ENCODE peak calls at places on chromosomes 13 and 19, in five cellular contexts. S is OCI-LY7, F is dorsolateral prefrontal cortex, I is heart left ventricle, O is endothelial cell. W is an unnamed sample.

GRCh38 chr13:36385471-36385870 is 39.3 kb upstream of the SPART start:
- DNase-seq in S (no peak), F (no peak), I (no peak), O (no peak), W (no peak)

GRCh38 chr19:18932216-18932841 is 8.7 kb downstream of the HOMER3 start:
- DNase-seq in S (peak), F (peak), I (peak), O (peak), W (no peak)

GRCh38 chr19:33388817-33389573 is 15.5 kb downstream of the CEBPG start:
- DNase-seq in S (no peak), F (no peak), I (no peak), O (no peak), W (no peak)

GRCh38 chr13:73880365-73880764 is 253.8 kb downstream of the KLF12 start:
- DNase-seq in S (no peak), F (no peak), I (no peak), O (no peak), W (no peak)

GRCh38 chr19:44626067-44626624 is 12.8 kb downstream of the IGSF23 start:
- DNase-seq in S (no peak), F (no peak), I (no peak), O (no peak), W (peak)

GRCh38 chr13:22040810-22041364 is 370.0 kb downstream of the FGF9 start:
- DNase-seq in S (no peak), F (no peak), I (no peak), O (peak), W (no peak)

GRCh38 chr19:17045907-17046502 is 19.4 kb upstream of the CPAMD8 start:
- DNase-seq in S (no peak), F (no peak), I (no peak), O (no peak), W (no peak)

GRCh38 chr13:76943646-76944045 is 4.7 kb upstream of the ACOD1 start:
- DNase-seq in S (no peak), F (no peak), I (no peak), O (no peak), W (no peak)

GRCh38 chr13:85675508-85675907 is 123.7 kb downstream of the SLITRK6 start:
- DNase-seq in S (no peak), F (no peak), I (no peak), O (no peak), W (no peak)

GRCh38 chr19:4183967-4184717 is 1.7 kb downstream of the ANKRD24 start:
- DNase-seq in S (no peak), F (peak), I (no peak), O (no peak), W (no peak)

GRCh38 chr13:40130871-40131636 is 475.6 kb downstream of the COG6 start:
- DNase-seq in S (no peak), F (no peak), I (no peak), O (no peak), W (no peak)

GRCh38 chr19:15469513-15470297 is 5.4 kb upstream of the RASAL3 start:
- DNase-seq in S (no peak), F (no peak), I (no peak), O (no peak), W (no peak)

GRCh38 chr13:46296920-46297319 is 85.2 kb downstream of the LRRC63 start:
- DNase-seq in S (no peak), F (no peak), I (no peak), O (no peak), W (no peak)

GRCh38 chr13:108352599-108352998 is 83.1 kb downstream of the TNFSF13B start:
- DNase-seq in S (no peak), F (no peak), I (no peak), O (no peak), W (no peak)

GRCh38 chr13:40315416-40316064 is 350.9 kb downstream of the FOXO1 start:
- DNase-seq in S (peak), F (no peak), I (peak), O (no peak), W (no peak)

GRCh38 chr19:38759590-38760003 is 13.7 kb downstream of the LGALS7 start:
- DNase-seq in S (no peak), F (no peak), I (no peak), O (no peak), W (peak)

GRCh38 chr19:51000981-51001380 is 423 bp downstream of the KLK8 start:
- DNase-seq in S (no peak), F (no peak), I (no peak), O (no peak), W (no peak)

GRCh38 chr13:78875792-78876580 is 217.0 kb upstream of the OBI1 start:
- DNase-seq in S (peak), F (no peak), I (no peak), O (no peak), W (peak)

GRCh38 chr13:33380487-33381079 is 95.0 kb upstream of the STARD13 start:
- DNase-seq in S (no peak), F (no peak), I (no peak), O (no peak), W (no peak)

GRCh38 chr13:48939728-48940127 is 36.0 kb upstream of the FNDC3A start:
- DNase-seq in S (no peak), F (no peak), I (no peak), O (no peak), W (no peak)

GRCh38 chr19:42928896-42929295 is 8.1 kb downstream of the PSG7 start:
- DNase-seq in S (no peak), F (no peak), I (no peak), O (no peak), W (no peak)

GRCh38 chr13:114081761-114082681 is 50.4 kb downstream of the RASA3 start:
- DNase-seq in S (no peak), F (no peak), I (peak), O (no peak), W (no peak)

GRCh38 chr19:1840541-1841115 is 7.7 kb downstream of the REXO1 start:
- DNase-seq in S (no peak), F (no peak), I (peak), O (no peak), W (no peak)

GRCh38 chr13:43918636-43919035 is 38.9 kb downstream of the LACC1 start:
- DNase-seq in S (no peak), F (no peak), I (no peak), O (no peak), W (no peak)

GRCh38 chr19:31349160-31349881 is at the start of gene TSHZ3:
- DNase-seq in S (no peak), F (peak), I (peak), O (peak), W (no peak)

GRCh38 chr19:39557791-39558622 is 18.0 kb upstream of the EID2 start:
- DNase-seq in S (peak), F (no peak), I (no peak), O (no peak), W (peak)

GRCh38 chr13:40986328-40986856 is 32.7 kb downstream of the ELF1 start:
- DNase-seq in S (no peak), F (no peak), I (no peak), O (no peak), W (no peak)

GRCh38 chr13:106348032-106348431 is 187.4 kb downstream of the EFNB2 start:
- DNase-seq in S (no peak), F (no peak), I (no peak), O (no peak), W (no peak)

GRCh38 chr19:37986048-37986750 is 79.2 kb downstream of the SIPA1L3 start:
- DNase-seq in S (peak), F (no peak), I (no peak), O (no peak), W (no peak)

GRCh38 chr19:35006342-35006998 is 6.3 kb downstream of the GRAMD1A start:
- DNase-seq in S (no peak), F (no peak), I (no peak), O (no peak), W (peak)

GRCh38 chr13:94322925-94323324 is 156.6 kb downstream of the DCT start:
- DNase-seq in S (no peak), F (no peak), I (no peak), O (no peak), W (no peak)

GRCh38 chr13:40571338-40571737 is 95.1 kb downstream of the FOXO1 start:
- DNase-seq in S (peak), F (no peak), I (no peak), O (no peak), W (no peak)

GRCh38 chr13:80389073-80390038 is 48.4 kb upstream of the SPRY2 start:
- DNase-seq in S (no peak), F (no peak), I (no peak), O (no peak), W (no peak)

GRCh38 chr19:42152876-42153275 is 20.6 kb upstream of the POU2F2 start:
- DNase-seq in S (no peak), F (no peak), I (no peak), O (no peak), W (no peak)

GRCh38 chr19:48636859-48637448 is at the start of gene DBP:
- DNase-seq in S (no peak), F (no peak), I (no peak), O (no peak), W (peak)

GRCh38 chr13:102020611-102021216 is 381.1 kb downstream of the FGF14 start:
- DNase-seq in S (no peak), F (no peak), I (no peak), O (no peak), W (peak)

GRCh38 chr19:7748756-7749155 is 1.4 kb upstream of the CD209 start:
- DNase-seq in S (no peak), F (no peak), I (no peak), O (no peak), W (peak)

DNA sequence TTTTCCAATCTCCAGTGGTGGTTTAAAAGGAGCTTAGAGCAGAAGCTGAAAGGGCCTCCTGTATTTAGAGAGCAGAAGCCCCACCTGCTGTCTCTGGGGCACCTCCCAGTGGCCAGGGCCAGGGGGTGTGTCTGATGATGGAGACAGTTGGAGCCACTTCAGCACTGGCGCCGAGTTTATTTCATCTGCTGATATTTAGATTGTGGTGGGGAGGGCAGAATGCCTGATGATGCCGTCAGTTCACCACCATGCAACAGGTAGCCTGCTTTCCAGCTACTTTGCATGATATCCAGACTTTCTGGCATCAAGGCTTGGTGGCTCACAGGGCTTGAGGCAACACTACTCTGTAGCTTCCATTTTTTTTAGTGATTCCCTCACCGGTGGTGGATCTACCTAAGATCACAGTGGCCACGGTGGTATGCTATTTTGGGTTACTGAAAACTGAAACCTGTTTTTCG is 371.9 kb downstream of the KCNRG start:
- DNase-seq in S (peak), F (no peak), I (peak), O (no peak), W (peak)
- TF ChIP-seq CTCF in S (peak), F (peak), I (peak), O (no peak), W (no peak)

DNA sequence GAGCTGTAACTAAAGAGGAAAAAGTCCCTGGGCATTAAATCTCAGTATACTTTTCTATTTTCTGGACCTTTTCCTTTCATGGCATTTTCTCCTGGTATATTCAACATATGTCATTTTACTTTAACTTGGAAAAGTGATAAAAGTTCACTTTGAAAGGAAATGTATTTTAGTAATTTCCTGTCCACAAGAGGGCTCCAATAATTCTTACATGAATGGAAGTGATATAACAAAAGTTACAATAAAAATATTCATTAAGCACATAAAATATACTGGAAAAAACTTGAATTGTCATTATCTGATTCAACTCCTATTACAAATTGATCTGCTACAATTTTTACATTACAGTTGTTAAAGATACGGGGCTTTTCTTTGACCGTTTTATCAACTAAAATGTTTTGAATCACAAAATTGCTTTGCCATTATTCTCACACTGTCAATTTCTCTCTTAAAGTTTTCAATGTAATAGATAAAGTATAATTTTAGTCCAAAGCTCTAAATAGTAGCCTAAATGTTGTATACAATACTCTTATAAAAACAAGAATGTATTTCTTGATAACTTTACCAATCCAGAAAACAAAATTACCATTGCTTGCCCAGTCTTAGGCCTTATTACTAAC is 4.9 kb downstream of the UBL3 start:
- DNase-seq in S (peak), F (no peak), I (no peak), O (no peak), W (no peak)
- TF ChIP-seq CTCF in S (peak), F (peak), I (peak), O (no peak), W (no peak)

GRCh38 chr19:11457115-11457514 is 21.7 kb downstream of the PRKCSH start:
- DNase-seq in S (no peak), F (no peak), I (no peak), O (no peak), W (peak)

GRCh38 chr19:11457831-11458230 is 22.4 kb downstream of the PRKCSH start:
- DNase-seq in S (no peak), F (no peak), I (no peak), O (no peak), W (no peak)

GRCh38 chr19:11461453-11461852 is 19.4 kb downstream of the ELAVL3 start:
- DNase-seq in S (no peak), F (no peak), I (no peak), O (no peak), W (no peak)

GRCh38 chr19:11458236-11458900 is 22.5 kb downstream of the ELAVL3 start:
- DNase-seq in S (no peak), F (no peak), I (no peak), O (no peak), W (no peak)

DNA sequence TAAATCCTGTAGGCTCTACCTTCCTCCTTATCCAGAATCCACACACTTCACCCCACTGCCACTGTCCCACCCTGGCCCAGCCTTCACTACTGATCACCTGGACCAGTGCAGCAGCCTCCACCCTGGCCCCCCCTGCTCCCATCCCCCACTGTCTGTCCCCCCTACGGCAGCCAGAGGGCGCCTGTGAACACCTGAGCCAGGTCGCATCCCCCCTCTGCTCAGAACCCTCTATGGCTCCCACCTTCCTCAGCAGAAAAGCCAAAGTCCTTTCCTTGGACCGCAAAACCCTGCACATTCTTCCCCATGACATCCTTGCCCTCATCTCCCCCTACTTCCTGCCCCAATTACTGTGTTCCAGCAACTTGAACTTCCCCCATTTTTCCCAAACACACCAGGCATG is 20.6 kb downstream of the ELAVL3 start:
- DNase-seq in S (no peak), F (no peak), I (no peak), O (no peak), W (no peak)
- TF ChIP-seq CTCF in S (peak), F (no peak), I (no peak), O (no peak), W (peak)

GRCh38 chr19:54464044-54464623 is 556 bp upstream of the LENG9 start:
- DNase-seq in S (peak), F (peak), I (peak), O (peak), W (peak)

GRCh38 chr19:54461201-54462071 is 2.1 kb downstream of the LENG9 start:
- DNase-seq in S (no peak), F (no peak), I (no peak), O (no peak), W (no peak)

GRCh38 chr19:54463531-54464043 is at the start of gene LENG9:
- DNase-seq in S (peak), F (peak), I (peak), O (peak), W (peak)

GRCh38 chr19:54462072-54462712 is 1.4 kb downstream of the LENG9 start:
- DNase-seq in S (no peak), F (no peak), I (no peak), O (no peak), W (peak)

DNA sequence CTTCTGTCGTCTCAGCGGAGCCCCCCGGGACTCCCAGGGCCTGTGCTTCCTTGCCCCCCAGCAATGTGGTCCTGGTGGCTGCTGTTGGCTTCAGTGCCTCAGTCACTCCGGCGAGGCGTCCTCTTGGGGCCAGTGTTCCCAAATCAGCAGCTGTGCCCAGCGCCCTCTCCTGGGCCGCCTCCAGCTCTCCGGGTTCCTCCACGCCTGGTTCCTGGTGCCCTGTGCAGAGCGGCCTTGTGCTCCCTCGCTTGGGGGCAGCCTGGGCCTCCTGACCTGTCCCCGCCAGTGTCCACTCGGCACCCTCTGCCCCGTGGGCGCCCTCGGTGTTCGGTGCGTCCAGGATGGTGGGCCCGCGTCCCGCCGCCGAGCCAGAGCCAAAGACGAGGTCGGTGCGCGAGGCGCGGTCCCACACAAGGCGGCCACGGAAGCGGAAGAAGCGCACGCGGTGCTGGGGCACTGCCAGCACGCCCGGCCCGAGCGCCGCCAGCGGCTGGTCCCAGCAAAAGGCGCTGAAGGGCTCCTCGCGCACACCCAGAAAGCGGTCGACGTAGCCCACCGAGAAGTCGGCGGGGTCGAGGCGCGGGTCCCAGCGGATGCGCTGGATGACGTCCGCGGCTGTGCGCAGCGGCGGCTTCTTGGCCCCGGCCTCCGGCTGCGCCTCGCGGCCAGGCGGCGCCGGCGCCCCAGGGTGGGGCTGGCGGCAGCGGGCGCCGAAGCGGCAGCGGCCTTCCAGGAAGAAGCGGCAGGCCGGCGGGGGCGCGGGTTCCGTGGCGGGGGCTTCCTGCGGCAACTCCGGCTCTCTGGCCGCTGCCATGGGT is 656 bp downstream of the LENG9 start:
- DNase-seq in S (peak), F (peak), I (peak), O (peak), W (peak)
- TF ChIP-seq CTCF in S (peak), F (peak), I (peak), O (no peak), W (peak)

GRCh38 chr13:99565478-99566124 is 64.3 kb downstream of the TM9SF2 start:
- DNase-seq in S (no peak), F (no peak), I (no peak), O (no peak), W (no peak)
- TF ChIP-seq CTCF in S (no peak), F (no peak), I (no peak), O (no peak), W (no peak)

GRCh38 chr13:72386138-72386684 is 341.2 kb downstream of the MZT1 start:
- DNase-seq in S (no peak), F (no peak), I (no peak), O (no peak), W (no peak)

GRCh38 chr13:72379581-72379980 is 347.8 kb downstream of the MZT1 start:
- DNase-seq in S (no peak), F (no peak), I (no peak), O (no peak), W (no peak)

GRCh38 chr13:72383646-72384045 is 343.8 kb downstream of the MZT1 start:
- DNase-seq in S (no peak), F (no peak), I (no peak), O (no peak), W (no peak)

GRCh38 chr13:72384186-72384823 is 343.1 kb downstream of the MZT1 start:
- DNase-seq in S (no peak), F (no peak), I (no peak), O (no peak), W (no peak)

DNA sequence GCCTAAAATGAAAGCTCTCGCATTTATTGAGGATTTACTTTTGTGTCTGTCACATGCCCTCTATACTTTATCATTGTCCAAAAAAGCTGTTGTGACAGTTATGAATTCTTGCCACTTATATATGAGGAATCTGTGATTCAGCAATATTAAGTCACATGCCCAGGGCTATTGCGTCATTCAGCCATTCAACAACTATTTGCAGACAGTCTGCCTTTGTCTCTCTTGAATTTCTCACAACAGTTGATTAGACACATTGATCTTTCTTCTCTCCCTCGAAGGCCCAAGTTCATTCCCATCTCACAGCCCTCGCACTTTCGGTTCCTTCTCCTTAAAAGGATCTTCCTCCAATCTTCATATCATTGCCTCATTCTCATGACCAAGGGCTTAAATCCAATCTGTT is 342.6 kb downstream of the MZT1 start:
- DNase-seq in S (no peak), F (no peak), I (no peak), O (no peak), W (no peak)
- TF ChIP-seq CTCF in S (no peak), F (no peak), I (no peak), O (no peak), W (no peak)

W was measured in Calu3.